ENCODE peak calls at places on chromosomes 6 and 20, in five cellular contexts. Y is CD8-positive, alpha-beta T cell; O is tibial artery; D is mammary epithelial cell; T is MM.1S. F is an unnamed sample.

GRCh38 chr6:113185299-113185698 is 671.8 kb upstream of the MARCKS start:
- DNase-seq in O (no peak), D (no peak), Y (no peak), T (no peak), F (no peak)

GRCh38 chr20:37161830-37162549 is 17.1 kb upstream of the RPN2 start:
- DNase-seq in O (no peak), T (no peak), Y (no peak), D (no peak), F (no peak)

GRCh38 chr6:79042799-79043126 is 35.3 kb downstream of the PHIP start:
- DNase-seq in O (no peak), D (no peak), Y (no peak), T (no peak), F (no peak)

GRCh38 chr6:9487128-9487527 is 927.7 kb downstream of the TFAP2A start:
- DNase-seq in O (no peak), Y (no peak), D (no peak), T (no peak), F (no peak)

GRCh38 chr20:2822073-2822472 is 5.9 kb downstream of the TMEM239 start:
- DNase-seq in T (peak; percentile 61), D (no peak), O (no peak), Y (peak; percentile 69), F (no peak)

GRCh38 chr6:124400600-124400999 is 561.6 kb upstream of the RNF217 start:
- DNase-seq in Y (no peak), T (no peak), D (no peak), O (no peak), F (no peak)

GRCh38 chr6:112951829-112952228 is 604.7 kb downstream of the RFPL4B start:
- DNase-seq in O (no peak), D (no peak), T (no peak), Y (no peak), F (no peak)

GRCh38 chr6:15245361-15246216 is at the start of gene JARID2:
- DNase-seq in T (peak; percentile 94), O (peak; percentile 99), D (peak; percentile 96), Y (peak; percentile 95), F (peak; percentile 92)

GRCh38 chr20:50712771-50713676 is 18.4 kb upstream of the PARD6B start:
- DNase-seq in D (no peak), T (no peak), Y (no peak), O (no peak), F (no peak)

GRCh38 chr6:35673755-35674154 is 15.0 kb downstream of the FKBP5 start:
- DNase-seq in D (no peak), O (no peak), Y (no peak), T (no peak), F (no peak)

GRCh38 chr6:35665573-35665972 is 23.1 kb downstream of the FKBP5 start:
- DNase-seq in Y (no peak), O (no peak), D (no peak), T (peak; percentile 8), F (no peak)

GRCh38 chr6:35668708-35669440 is 19.8 kb downstream of the FKBP5 start:
- DNase-seq in D (no peak), O (no peak), Y (no peak), T (no peak), F (no peak)

GRCh38 chr6:35668096-35668495 is 20.6 kb downstream of the FKBP5 start:
- DNase-seq in T (no peak), Y (no peak), O (no peak), D (no peak), F (no peak)

GRCh38 chr6:35669441-35669776 is 19.3 kb downstream of the FKBP5 start:
- DNase-seq in D (no peak), T (peak; percentile 55), O (no peak), Y (no peak), F (no peak)
- H3K4me3 ChIP-seq in D (peak overlapping the region; percentile 28), T (peak overlapping the region; percentile 31), O (no peak overlapping the region), Y (peak overlapping the region; percentile 26), F (no peak overlapping the region)

DNA sequence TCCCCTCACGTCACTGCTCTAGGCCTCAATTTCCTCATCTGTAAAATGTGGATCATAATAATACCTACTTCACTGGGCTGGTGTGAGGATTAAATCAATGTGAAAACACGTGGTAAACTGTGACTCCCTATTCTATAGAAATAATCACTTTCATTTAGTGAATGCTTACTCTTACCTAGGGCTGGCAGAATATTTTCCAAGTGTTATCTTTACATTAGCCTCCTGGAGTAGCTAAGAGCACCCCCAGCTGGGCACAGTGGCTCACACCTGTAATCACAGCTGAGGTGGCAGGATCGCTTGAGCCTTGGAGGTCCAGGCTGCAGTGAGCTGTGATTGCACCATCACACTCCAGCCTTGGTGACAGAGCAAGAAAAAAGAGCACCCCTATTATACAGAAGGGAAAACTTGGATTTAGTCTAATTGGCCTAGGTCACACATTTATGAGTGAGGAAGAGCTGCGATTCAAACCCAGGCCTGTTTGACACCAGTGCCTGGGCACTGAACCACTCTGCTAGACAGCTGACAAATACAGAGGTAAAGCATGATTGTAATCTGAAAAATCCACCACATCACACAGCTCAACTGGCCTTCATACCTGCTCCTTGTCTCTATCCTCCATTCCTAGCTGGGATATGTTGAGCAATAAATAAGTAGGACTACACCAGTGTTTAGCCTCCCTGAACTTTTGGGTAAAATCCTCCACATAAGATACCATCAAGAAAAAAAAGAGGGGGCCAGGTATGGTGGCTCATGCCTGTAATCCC is 1.4 kb upstream of the SNTA1 start:
- DNase-seq in O (no peak), Y (peak; percentile 36), D (no peak), T (peak; percentile 52), F (no peak)
- TF ChIP-seq CTCF in O (no peak), Y (no peak), D (peak; percentile 13), T (peak; percentile 59), F (peak; percentile 36)

DNA sequence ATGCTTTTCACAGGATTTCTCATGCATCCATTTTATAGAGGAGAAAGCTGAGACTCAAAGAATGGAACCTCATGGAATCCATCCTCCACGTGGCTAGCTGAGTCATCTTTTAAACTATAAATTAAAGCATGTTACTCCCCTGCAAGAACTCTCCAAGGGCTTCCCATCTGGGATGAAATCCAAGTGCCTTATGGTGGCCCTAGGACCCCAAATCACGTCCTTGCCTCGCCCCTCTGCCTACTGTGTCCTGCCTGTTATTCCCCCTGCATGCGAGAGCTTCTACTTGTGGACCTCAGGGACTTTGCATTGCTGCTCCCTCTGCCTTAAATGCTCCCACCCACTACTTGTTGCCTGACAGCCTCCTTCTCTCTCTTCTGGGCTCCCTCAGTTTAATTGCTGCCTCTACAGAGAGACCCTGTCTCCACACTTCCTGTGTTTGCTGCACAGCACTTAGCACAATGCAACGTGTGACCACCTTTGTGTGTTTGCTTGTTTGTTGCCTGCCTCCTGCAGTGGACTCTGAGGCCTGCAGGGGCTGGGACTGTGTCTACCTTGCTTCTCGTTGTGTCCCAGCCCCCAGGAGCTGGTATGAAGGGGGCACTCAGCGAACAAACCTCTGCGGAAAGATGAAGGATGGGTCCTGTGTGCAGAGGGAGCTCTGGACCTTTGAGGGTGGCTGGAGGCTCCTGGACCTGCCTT is 39.4 kb downstream of the TOX2 start:
- DNase-seq in O (no peak), D (no peak), Y (no peak), T (no peak), F (no peak)
- H3K4me3 ChIP-seq in O (no peak overlapping the region), D (no peak overlapping the region), Y (no peak overlapping the region), T (no peak overlapping the region), F (no peak overlapping the region)

GRCh38 chr6:156946370-156946936 is 169.3 kb downstream of the ARID1B start:
- DNase-seq in T (no peak), O (no peak), D (no peak), Y (no peak), F (no peak)

GRCh38 chr6:156950084-156950483 is 172.9 kb downstream of the ARID1B start:
- DNase-seq in T (no peak), Y (no peak), D (no peak), O (no peak), F (no peak)

GRCh38 chr6:156949376-156949775 is 172.2 kb downstream of the ARID1B start:
- DNase-seq in D (peak; percentile 84), O (no peak), T (no peak), Y (no peak), F (no peak)

GRCh38 chr6:156948240-156948639 is 171.1 kb downstream of the ARID1B start:
- DNase-seq in O (no peak), Y (no peak), D (no peak), T (no peak), F (no peak)

GRCh38 chr6:156948807-156949206 is 171.6 kb downstream of the ARID1B start:
- DNase-seq in Y (no peak), O (no peak), D (peak; percentile 91), T (no peak), F (no peak)
- TF ChIP-seq CTCF in Y (no peak), O (no peak), D (no peak), T (no peak), F (no peak)

GRCh38 chr6:142692942-142693341 is 252.0 kb downstream of the HIVEP2 start:
- DNase-seq in O (peak; percentile 76), T (peak; percentile 36), Y (peak; percentile 60), D (peak; percentile 57), F (no peak)
- H3K4me3 ChIP-seq in O (no peak overlapping the region), T (no peak overlapping the region), Y (no peak overlapping the region), D (no peak overlapping the region), F (no peak overlapping the region)

GRCh38 chr6:69155467-69155866 is 520.4 kb downstream of the ADGRB3 start:
- DNase-seq in Y (no peak), T (no peak), D (no peak), O (no peak), F (no peak)
- TF ChIP-seq CTCF in Y (no peak), T (no peak), D (no peak), O (no peak), F (no peak)

GRCh38 chr6:49980898-49981297 is 11.5 kb upstream of the DEFB113 start:
- DNase-seq in D (peak; percentile 1), Y (no peak), T (no peak), O (no peak), F (peak; percentile 26)

GRCh38 chr6:49979584-49979983 is 10.2 kb upstream of the DEFB113 start:
- DNase-seq in Y (no peak), D (no peak), O (no peak), T (peak; percentile 15), F (no peak)

GRCh38 chr6:49982046-49982445 is 12.6 kb upstream of the DEFB113 start:
- DNase-seq in O (no peak), T (no peak), Y (no peak), D (no peak), F (no peak)

DNA sequence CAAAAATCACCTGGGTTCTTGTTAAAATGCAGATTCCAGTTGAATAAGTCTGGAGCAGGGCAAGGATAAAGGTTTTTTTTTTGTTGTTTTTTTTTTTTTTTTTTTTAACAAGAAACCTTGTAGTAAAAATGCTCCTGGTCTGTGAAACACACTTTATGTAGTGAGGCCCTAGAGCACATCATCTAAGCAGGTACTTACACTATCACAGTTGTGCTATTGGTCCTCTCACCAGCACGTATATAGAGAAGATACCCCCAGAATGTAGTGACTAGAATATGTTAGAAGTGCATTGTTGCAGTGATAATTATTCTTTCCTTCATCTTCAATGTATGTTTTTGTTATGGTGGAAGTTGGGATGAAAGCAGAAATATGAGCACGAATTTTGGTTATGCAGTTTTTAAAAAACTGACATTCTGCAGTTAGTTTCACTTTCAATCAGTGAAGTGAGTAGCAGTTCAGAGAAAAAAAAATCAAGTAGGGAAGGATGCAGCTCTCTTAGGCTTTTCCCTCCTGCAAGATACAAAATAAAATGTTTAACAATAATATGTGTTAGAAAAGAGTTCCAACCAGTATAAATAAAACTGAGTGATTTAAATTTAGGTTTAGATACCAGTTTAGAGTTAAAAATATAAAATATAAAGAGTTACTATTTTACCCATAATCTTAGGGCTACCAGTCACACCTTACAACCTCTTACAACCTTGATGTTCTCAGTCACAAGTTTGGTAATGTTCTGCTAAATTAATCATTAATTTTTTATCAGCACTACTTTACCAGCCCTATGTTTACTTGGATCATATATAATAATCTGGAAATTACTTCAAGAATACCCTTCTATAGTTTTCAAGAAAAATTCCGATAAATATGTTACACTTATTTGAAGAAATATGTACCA is 9.2 kb upstream of the DEFB113 start:
- DNase-seq in T (peak; percentile 23), O (no peak), Y (no peak), D (no peak), F (no peak)
- H3K4me3 ChIP-seq in T (peak overlapping the region; percentile 64), O (no peak overlapping the region), Y (no peak overlapping the region), D (peak overlapping the region; percentile 2), F (no peak overlapping the region)